ENCODE peak calls at places on chromosomes 16 and 17, in four cellular contexts. Y, Z, L and F are unnamed samples.

GRCh38 chr17:17108681-17109049 is 66.4 kb downstream of the MPRIP start:
- DNase-seq in L (no peak), Y (no peak), Z (no peak), F (no peak)

GRCh38 chr16:52418206-52418605 is 128.7 kb downstream of the TOX3 start:
- DNase-seq in Z (no peak), L (no peak), Y (no peak), F (no peak)

GRCh38 chr17:35245196-35245486 is 2.3 kb downstream of the SLFN5 start:
- DNase-seq in Z (no peak), Y (no peak), L (no peak), F (no peak)

GRCh38 chr16:84421081-84421937 is 53.0 kb downstream of the ATP2C2 start:
- DNase-seq in L (peak), Y (no peak), Z (no peak), F (no peak)

GRCh38 chr16:85360323-85361277 is 248.3 kb upstream of the CIBAR2 start:
- DNase-seq in Z (no peak), L (peak), Y (no peak), F (no peak)

GRCh38 chr16:67202426-67202825 is 3.5 kb downstream of the ELMO3 start:
- DNase-seq in Z (no peak), Y (no peak), L (no peak), F (no peak)

GRCh38 chr16:65622161-65622560 is 500.3 kb upstream of the CDH11 start:
- DNase-seq in Y (no peak), L (no peak), Z (no peak), F (no peak)

GRCh38 chr17:78412403-78412802 is 34.0 kb downstream of the PGS1 start:
- DNase-seq in Y (no peak), Z (no peak), L (no peak), F (no peak)

GRCh38 chr16:47574091-47575054 is 113.2 kb downstream of the PHKB start:
- DNase-seq in Y (no peak), L (no peak), Z (no peak), F (no peak)

GRCh38 chr17:10821062-10821461 is 16.8 kb downstream of the PIRT start:
- DNase-seq in L (no peak), Y (no peak), Z (no peak), F (no peak)

GRCh38 chr17:19867654-19868395 is at the start of gene ULK2:
- DNase-seq in Z (peak), Y (peak), L (peak), F (peak)

GRCh38 chr17:732788-733720 is 658 bp downstream of the TLCD3A start:
- DNase-seq in Z (no peak), L (peak), Y (no peak), F (peak)

GRCh38 chr16:14186007-14186953 is 115.2 kb downstream of the MRTFB start:
- DNase-seq in L (no peak), Z (peak), Y (peak), F (peak)

GRCh38 chr17:66970797-66971196 is 6.3 kb downstream of the CACNG4 start:
- DNase-seq in Z (no peak), Y (no peak), L (no peak), F (no peak)

GRCh38 chr17:21360048-21360447 is 16.1 kb upstream of the KCNJ12 start:
- DNase-seq in L (no peak), Y (no peak), Z (no peak), F (no peak)

GRCh38 chr17:73595068-73595865 is 49.0 kb downstream of the SDK2 start:
- DNase-seq in Z (peak), Y (peak), L (no peak), F (peak)

GRCh38 chr17:44119798-44120197 is 3.6 kb downstream of the HDAC5 start:
- DNase-seq in L (no peak), Y (no peak), Z (no peak), F (no peak)

GRCh38 chr16:12874135-12874534 is 27.3 kb upstream of the SHISA9 start:
- DNase-seq in L (no peak), Z (no peak), Y (no peak), F (no peak)

GRCh38 chr17:59435238-59435637 is 103.8 kb downstream of the YPEL2 start:
- DNase-seq in Y (no peak), Z (no peak), L (no peak), F (no peak)

GRCh38 chr16:55502801-55503366 is 6.0 kb upstream of the LPCAT2 start:
- DNase-seq in Z (no peak), L (peak), Y (peak), F (peak)

GRCh38 chr16:88045820-88046303 is 94.6 kb downstream of the BANP start:
- DNase-seq in L (peak), Z (no peak), Y (no peak), F (no peak)

GRCh38 chr17:39027037-39027436 is 59.8 kb upstream of the FBXO47 start:
- DNase-seq in L (peak), Y (peak), Z (peak), F (peak)

GRCh38 chr17:48575673-48576478 is 2.3 kb downstream of the HOXB4 start:
- DNase-seq in Y (no peak), Z (no peak), L (no peak), F (no peak)